ENCODE peak calls at places on chromosome 19, in seven cellular contexts. Q is H1, N is HCT116, L is K562, X is HepG2, S is SK-N-SH, P is GM12878. C is an unnamed sample.

GRCh38 chr19:54420383-54421168 is 5.3 kb downstream of the TTYH1 start:
- DNase-seq in Q (peak; percentile 76), N (no peak), L (no peak), X (peak; percentile 97), S (no peak), P (no peak), C (no peak)

GRCh38 chr19:13526552-13526951 is 20.3 kb upstream of the CACNA1A start:
- DNase-seq in Q (peak; percentile 56), N (peak; percentile 19), L (peak; percentile 45), X (no peak), S (no peak), P (no peak), C (no peak)

GRCh38 chr19:49567722-49568454 is 12.5 kb downstream of the NOSIP start:
- DNase-seq in Q (no peak), N (no peak), L (peak; percentile 28), X (no peak), S (no peak), P (no peak), C (no peak)

GRCh38 chr19:55490478-55491436 is 2.5 kb downstream of the SSC5D start:
- DNase-seq in Q (no peak), N (no peak), L (no peak), X (no peak), S (no peak), P (no peak), C (no peak)

GRCh38 chr19:31515931-31516330 is 166.7 kb upstream of the TSHZ3 start:
- DNase-seq in Q (no peak), N (no peak), L (no peak), X (no peak), S (no peak), P (no peak), C (no peak)

GRCh38 chr19:6233827-6234511 is 45.8 kb downstream of the MLLT1 start:
- DNase-seq in Q (no peak), N (no peak), L (peak; percentile 22), X (no peak), S (peak; percentile 68), P (no peak), C (no peak)

GRCh38 chr19:37551123-37551993 is 43.2 kb downstream of the ZNF571 start:
- DNase-seq in Q (no peak), N (no peak), L (peak; percentile 62), X (no peak), S (peak; percentile 95), P (no peak), C (no peak)

GRCh38 chr19:13334801-13335481 is 171.3 kb downstream of the CACNA1A start:
- DNase-seq in Q (no peak), N (peak; percentile 90), L (peak; percentile 18), X (no peak), S (no peak), P (no peak), C (no peak)

GRCh38 chr19:43470288-43470687 is 4.9 kb upstream of the LYPD3 start:
- DNase-seq in Q (no peak), N (no peak), L (no peak), X (no peak), S (peak; percentile 42), P (no peak), C (no peak)

GRCh38 chr19:42497492-42498226 is 30.6 kb downstream of the CEACAM1 start:
- DNase-seq in Q (no peak), N (no peak), L (no peak), X (peak; percentile 98), S (no peak), P (peak; percentile 60), C (no peak)

GRCh38 chr19:51063664-51064063 is 1.2 kb downstream of the KLK13 start:
- DNase-seq in Q (no peak), N (no peak), L (no peak), X (no peak), S (no peak), P (no peak), C (no peak)

GRCh38 chr19:40612831-40613668 is 11.9 kb downstream of the LTBP4 start:
- DNase-seq in Q (no peak), N (no peak), L (peak; percentile 84), X (no peak), S (peak; percentile 71), P (no peak), C (no peak)

GRCh38 chr19:40282920-40283319 is 2.2 kb downstream of the AKT2 start:
- DNase-seq in Q (no peak), N (no peak), L (no peak), X (no peak), S (no peak), P (no peak), C (no peak)

GRCh38 chr19:7099597-7099921 is 30.1 kb downstream of the ZNF557 start:
- DNase-seq in Q (peak; percentile 71), N (no peak), L (no peak), X (no peak), S (no peak), P (no peak), C (no peak)

GRCh38 chr19:46620267-46620666 is 4.6 kb downstream of the PTGIR start:
- DNase-seq in Q (no peak), N (no peak), L (no peak), X (no peak), S (no peak), P (no peak), C (no peak)

GRCh38 chr19:5632657-5633056 is 9.8 kb downstream of the SAFB start:
- DNase-seq in Q (no peak), N (no peak), L (no peak), X (no peak), S (no peak), P (no peak), C (no peak)

GRCh38 chr19:46147791-46148288 is at the start of gene IGFL2:
- DNase-seq in Q (no peak), N (peak; percentile 15), L (no peak), X (no peak), S (no peak), P (no peak), C (no peak)

GRCh38 chr19:55341191-55342043 is 1.7 kb downstream of the KMT5C start:
- DNase-seq in Q (no peak), N (peak; percentile 21), L (peak; percentile 95), X (peak; percentile 40), S (peak; percentile 88), P (no peak), C (peak; percentile 63)

GRCh38 chr19:46970815-46971214 is 48.8 kb upstream of the NPAS1 start:
- DNase-seq in Q (no peak), N (peak; percentile 48), L (no peak), X (no peak), S (no peak), P (no peak), C (no peak)

GRCh38 chr19:45462174-45462573 is 5.6 kb upstream of the FOSB start:
- DNase-seq in Q (no peak), N (no peak), L (no peak), X (no peak), S (no peak), P (no peak), C (no peak)

GRCh38 chr19:46032597-46033025 is 8.2 kb downstream of the IGFL4 start:
- DNase-seq in Q (no peak), N (no peak), L (no peak), X (no peak), S (no peak), P (no peak), C (no peak)

GRCh38 chr19:37655689-37656491 is 625 bp upstream of the ZFP30 start:
- DNase-seq in Q (no peak), N (peak; percentile 43), L (peak; percentile 90), X (peak; percentile 80), S (peak; percentile 89), P (peak; percentile 45), C (peak; percentile 87)

GRCh38 chr19:1068111-1069001 is 1.4 kb downstream of the ARHGAP45 start:
- DNase-seq in Q (no peak), N (no peak), L (no peak), X (no peak), S (no peak), P (no peak), C (no peak)
- TF ChIP-seq JUND in Q (no peak), N (no peak), L (no peak), X (no peak), S (no peak), P (no peak), C (no peak)

GRCh38 chr19:18774107-18774506 is 17.0 kb downstream of the COMP start:
- DNase-seq in Q (no peak), N (no peak), L (no peak), X (no peak), S (no peak), P (no peak), C (no peak)
- TF ChIP-seq JUND in Q (no peak), N (no peak), L (no peak), X (no peak), S (no peak), P (no peak), C (no peak)

GRCh38 chr19:3178377-3178972 is at the start of gene S1PR4:
- DNase-seq in Q (no peak), N (no peak), L (no peak), X (no peak), S (no peak), P (no peak), C (no peak)
- TF ChIP-seq JUND in Q (no peak), N (no peak), L (no peak), X (no peak), S (no peak), P (no peak), C (no peak)

GRCh38 chr19:27805848-27806247 is 1407.1 kb downstream of the UQCRFS1 start:
- DNase-seq in Q (peak; percentile 1), N (no peak), L (no peak), X (no peak), S (no peak), P (no peak), C (no peak)
- TF ChIP-seq JUND in Q (no peak), N (no peak), L (no peak), X (no peak), S (no peak), P (no peak), C (no peak)

GRCh38 chr19:367963-368623 is 23.5 kb upstream of the MIER2 start:
- DNase-seq in Q (no peak), N (no peak), L (no peak), X (no peak), S (no peak), P (no peak), C (no peak)
- TF ChIP-seq JUND in Q (no peak), N (no peak), L (no peak), X (no peak), S (no peak), P (no peak), C (no peak)

DNA sequence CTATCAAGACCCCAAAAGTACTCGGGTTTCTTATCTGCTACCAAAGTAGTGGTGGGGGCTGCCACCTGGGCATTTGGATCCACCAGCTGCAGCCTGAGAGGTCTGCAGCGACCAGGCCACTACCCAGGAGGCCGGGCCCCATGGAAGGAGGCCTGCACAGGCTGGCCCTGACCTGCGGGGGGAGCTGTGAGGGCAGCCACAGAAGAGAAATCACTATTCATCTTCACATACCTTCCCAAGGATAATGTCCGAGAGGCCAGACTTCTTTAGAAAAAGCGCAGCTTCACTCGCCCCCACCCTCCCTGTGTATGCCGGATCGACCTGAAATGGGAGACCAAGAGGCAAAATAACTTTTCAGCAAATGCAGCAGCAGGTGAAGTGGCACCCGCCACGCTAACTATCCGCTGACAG is 30.1 kb downstream of the EPS15L1 start:
- DNase-seq in Q (no peak), N (no peak), L (peak; percentile 54), X (no peak), S (peak; percentile 75), P (no peak), C (no peak)
- TF ChIP-seq JUND in Q (no peak), N (no peak), L (no peak), X (no peak), S (no peak), P (no peak), C (no peak)

C was measured in T47D.